ENCODE peak calls at places on chromosomes 16 and 17, in five cellular contexts. One of them, this sample, is unnamed.

GRCh38 chr17:37667039-37667438 is 23.8 kb upstream of the DDX52 start:
- DNase-seq in A549: no peak
- DNase-seq in cardiac muscle cell: no peak
- DNase-seq in esophagus squamous epithelium: no peak
- DNase-seq in ovary: no peak
- DNase-seq in this sample: no peak

GRCh38 chr16:72989203-72989991 is 58.5 kb downstream of the ZFHX3 start:
- DNase-seq in cardiac muscle cell: no peak
- DNase-seq in ovary: no peak
- DNase-seq in A549: no peak
- DNase-seq in esophagus squamous epithelium: no peak
- DNase-seq in this sample: no peak

GRCh38 chr17:30961213-30962188 is 9.3 kb upstream of the RNF135 start:
- DNase-seq in ovary: no peak
- DNase-seq in cardiac muscle cell: no peak
- DNase-seq in A549: no peak
- DNase-seq in esophagus squamous epithelium: no peak
- DNase-seq in this sample: peak

GRCh38 chr17:2794116-2794803 is 2.0 kb upstream of the RAP1GAP2 start:
- DNase-seq in esophagus squamous epithelium: no peak
- DNase-seq in cardiac muscle cell: no peak
- DNase-seq in A549: no peak
- DNase-seq in ovary: no peak
- DNase-seq in this sample: no peak

GRCh38 chr16:69494993-69495392 is 70.6 kb downstream of the CYB5B start:
- DNase-seq in cardiac muscle cell: peak
- DNase-seq in ovary: no peak
- DNase-seq in A549: no peak
- DNase-seq in esophagus squamous epithelium: no peak
- DNase-seq in this sample: no peak

GRCh38 chr17:43927101-43927935 is 15.0 kb downstream of the PPY start:
- DNase-seq in ovary: no peak
- DNase-seq in A549: no peak
- DNase-seq in cardiac muscle cell: no peak
- DNase-seq in esophagus squamous epithelium: no peak
- DNase-seq in this sample: no peak

GRCh38 chr16:29158031-29158430 is 173.2 kb downstream of the LAT start:
- DNase-seq in A549: no peak
- DNase-seq in esophagus squamous epithelium: no peak
- DNase-seq in ovary: peak
- DNase-seq in cardiac muscle cell: no peak
- DNase-seq in this sample: no peak

GRCh38 chr16:2224183-2224486 is 744 bp downstream of the E4F1 start:
- DNase-seq in ovary: no peak
- DNase-seq in esophagus squamous epithelium: no peak
- DNase-seq in A549: no peak
- DNase-seq in cardiac muscle cell: no peak
- DNase-seq in this sample: no peak

GRCh38 chr17:34283571-34283970 is 2.0 kb upstream of the CCL11 start:
- DNase-seq in cardiac muscle cell: no peak
- DNase-seq in ovary: no peak
- DNase-seq in A549: no peak
- DNase-seq in esophagus squamous epithelium: no peak
- DNase-seq in this sample: no peak

GRCh38 chr17:47905221-47905733 is 9.2 kb downstream of the SP2 start:
- DNase-seq in cardiac muscle cell: peak
- DNase-seq in esophagus squamous epithelium: no peak
- DNase-seq in ovary: peak
- DNase-seq in A549: no peak
- DNase-seq in this sample: no peak

GRCh38 chr17:80460286-80460881 is 16.0 kb downstream of the NPTX1 start:
- DNase-seq in cardiac muscle cell: no peak
- DNase-seq in ovary: no peak
- DNase-seq in esophagus squamous epithelium: no peak
- DNase-seq in A549: no peak
- DNase-seq in this sample: no peak

GRCh38 chr17:82887255-82888164 is 47.7 kb upstream of the ZNF750 start:
- DNase-seq in cardiac muscle cell: no peak
- DNase-seq in A549: no peak
- DNase-seq in esophagus squamous epithelium: no peak
- DNase-seq in ovary: no peak
- DNase-seq in this sample: no peak

GRCh38 chr17:36136031-36136430 is 32.4 kb downstream of the CCL4 start:
- DNase-seq in ovary: no peak
- DNase-seq in A549: no peak
- DNase-seq in esophagus squamous epithelium: no peak
- DNase-seq in cardiac muscle cell: no peak
- DNase-seq in this sample: no peak

GRCh38 chr17:1045456-1045855 is 48.5 kb downstream of the TIMM22 start:
- DNase-seq in ovary: no peak
- DNase-seq in A549: no peak
- DNase-seq in cardiac muscle cell: no peak
- DNase-seq in esophagus squamous epithelium: no peak
- DNase-seq in this sample: no peak

GRCh38 chr17:48554412-48555090 is 9.6 kb upstream of the HOXB2 start:
- DNase-seq in ovary: no peak
- DNase-seq in esophagus squamous epithelium: no peak
- DNase-seq in A549: peak
- DNase-seq in cardiac muscle cell: no peak
- DNase-seq in this sample: no peak

GRCh38 chr16:85027968-85028637 is 508 bp downstream of the KIAA0513 start:
- DNase-seq in A549: no peak
- DNase-seq in cardiac muscle cell: no peak
- DNase-seq in esophagus squamous epithelium: no peak
- DNase-seq in ovary: no peak
- DNase-seq in this sample: no peak

GRCh38 chr17:74759941-74760340 is 11.5 kb downstream of the NHERF1 start:
- DNase-seq in cardiac muscle cell: no peak
- DNase-seq in esophagus squamous epithelium: no peak
- DNase-seq in ovary: no peak
- DNase-seq in A549: no peak
- DNase-seq in this sample: no peak

GRCh38 chr16:72530434-72530833 is 358.5 kb upstream of the PMFBP1 start:
- DNase-seq in A549: no peak
- DNase-seq in cardiac muscle cell: no peak
- DNase-seq in ovary: no peak
- DNase-seq in esophagus squamous epithelium: no peak
- DNase-seq in this sample: peak

GRCh38 chr17:72602517-72603345 is 481.9 kb downstream of the SOX9 start:
- DNase-seq in cardiac muscle cell: no peak
- DNase-seq in esophagus squamous epithelium: no peak
- DNase-seq in ovary: no peak
- DNase-seq in A549: peak
- DNase-seq in this sample: no peak

GRCh38 chr16:58459344-58460218 is 40.4 kb upstream of the NDRG4 start:
- DNase-seq in A549: peak
- DNase-seq in ovary: no peak
- DNase-seq in esophagus squamous epithelium: no peak
- DNase-seq in cardiac muscle cell: no peak
- DNase-seq in this sample: no peak

GRCh38 chr17:36942031-36942599 is 4.8 kb downstream of the LHX1 start:
- DNase-seq in A549: no peak
- DNase-seq in ovary: no peak
- DNase-seq in esophagus squamous epithelium: no peak
- DNase-seq in cardiac muscle cell: peak
- DNase-seq in this sample: no peak

GRCh38 chr16:68358951-68359350 is 48.1 kb downstream of the PRMT7 start:
- DNase-seq in ovary: no peak
- DNase-seq in A549: no peak
- DNase-seq in cardiac muscle cell: no peak
- DNase-seq in esophagus squamous epithelium: no peak
- DNase-seq in this sample: no peak

GRCh38 chr16:78916928-78917545 is 683.5 kb downstream of the MAF start:
- DNase-seq in cardiac muscle cell: no peak
- DNase-seq in esophagus squamous epithelium: no peak
- DNase-seq in ovary: peak
- DNase-seq in A549: no peak
- DNase-seq in this sample: no peak

GRCh38 chr17:31508310-31509094 is 117.0 kb downstream of the RAB11FIP4 start:
- DNase-seq in esophagus squamous epithelium: no peak
- DNase-seq in cardiac muscle cell: peak
- DNase-seq in ovary: no peak
- DNase-seq in A549: peak
- DNase-seq in this sample: peak

GRCh38 chr17:48834973-48835372 is 4.1 kb downstream of the CALCOCO2 start:
- DNase-seq in A549: no peak
- DNase-seq in cardiac muscle cell: no peak
- DNase-seq in ovary: no peak
- DNase-seq in esophagus squamous epithelium: no peak
- DNase-seq in this sample: no peak

GRCh38 chr16:67939507-67940435 is 3.1 kb upstream of the PSMB10 start:
- DNase-seq in esophagus squamous epithelium: no peak
- DNase-seq in cardiac muscle cell: no peak
- DNase-seq in ovary: peak
- DNase-seq in A549: no peak
- DNase-seq in this sample: no peak

GRCh38 chr17:45363498-45363897 is 46.7 kb upstream of the MAP3K14 start:
- DNase-seq in A549: no peak
- DNase-seq in cardiac muscle cell: no peak
- DNase-seq in ovary: no peak
- DNase-seq in esophagus squamous epithelium: no peak
- DNase-seq in this sample: no peak

GRCh38 chr17:8080799-8081219 is 6.7 kb downstream of the ALOX12B start:
- DNase-seq in ovary: no peak
- DNase-seq in cardiac muscle cell: no peak
- DNase-seq in esophagus squamous epithelium: no peak
- DNase-seq in A549: no peak
- DNase-seq in this sample: no peak

GRCh38 chr16:84588991-84589390 is 28.9 kb downstream of the COTL1 start:
- DNase-seq in ovary: no peak
- DNase-seq in esophagus squamous epithelium: no peak
- DNase-seq in A549: no peak
- DNase-seq in cardiac muscle cell: no peak
- DNase-seq in this sample: no peak

GRCh38 chr17:61218438-61218837 is 181.2 kb upstream of the TBX2 start:
- DNase-seq in A549: no peak
- DNase-seq in cardiac muscle cell: no peak
- DNase-seq in ovary: no peak
- DNase-seq in esophagus squamous epithelium: no peak
- DNase-seq in this sample: no peak

GRCh38 chr17:10772425-10773380 is 31.2 kb downstream of the TMEM238L start:
- DNase-seq in A549: no peak
- DNase-seq in cardiac muscle cell: peak
- DNase-seq in ovary: no peak
- DNase-seq in esophagus squamous epithelium: no peak
- DNase-seq in this sample: no peak

GRCh38 chr16:88782454-88783390 is 2.3 kb downstream of the PIEZO1 start:
- DNase-seq in esophagus squamous epithelium: no peak
- DNase-seq in ovary: peak
- DNase-seq in cardiac muscle cell: no peak
- DNase-seq in A549: no peak
- DNase-seq in this sample: no peak

GRCh38 chr16:76653390-76654026 is 376.3 kb downstream of the CNTNAP4 start:
- DNase-seq in ovary: no peak
- DNase-seq in cardiac muscle cell: peak
- DNase-seq in esophagus squamous epithelium: no peak
- DNase-seq in A549: peak
- DNase-seq in this sample: peak
- TF ChIP-seq CTCF in ovary: no peak
- TF ChIP-seq CTCF in cardiac muscle cell: peak
- TF ChIP-seq CTCF in esophagus squamous epithelium: peak
- TF ChIP-seq CTCF in A549: peak
- TF ChIP-seq CTCF in this sample: peak

GRCh38 chr16:56591377-56592060 is 2.2 kb downstream of the MT3 start:
- DNase-seq in A549: no peak
- DNase-seq in ovary: no peak
- DNase-seq in cardiac muscle cell: no peak
- DNase-seq in esophagus squamous epithelium: no peak
- DNase-seq in this sample: no peak
- H3K4me3 ChIP-seq in A549: no peak
- H3K4me3 ChIP-seq in ovary: no peak
- H3K4me3 ChIP-seq in cardiac muscle cell: no peak
- H3K4me3 ChIP-seq in esophagus squamous epithelium: no peak
- H3K4me3 ChIP-seq in this sample: no peak

GRCh38 chr16:83586036-83586810 is 221.6 kb upstream of the HSBP1 start:
- DNase-seq in ovary: no peak
- DNase-seq in esophagus squamous epithelium: no peak
- DNase-seq in A549: no peak
- DNase-seq in cardiac muscle cell: peak
- DNase-seq in this sample: no peak
- TF ChIP-seq CTCF in ovary: no peak
- TF ChIP-seq CTCF in esophagus squamous epithelium: no peak
- TF ChIP-seq CTCF in A549: no peak
- TF ChIP-seq CTCF in cardiac muscle cell: no peak
- TF ChIP-seq CTCF in this sample: no peak

GRCh38 chr17:69593351-69593715 is 178.8 kb downstream of the MAP2K6 start:
- DNase-seq in cardiac muscle cell: no peak
- DNase-seq in ovary: no peak
- DNase-seq in A549: no peak
- DNase-seq in esophagus squamous epithelium: no peak
- DNase-seq in this sample: no peak
- H3K4me3 ChIP-seq in cardiac muscle cell: no peak
- H3K4me3 ChIP-seq in ovary: no peak
- H3K4me3 ChIP-seq in A549: no peak
- H3K4me3 ChIP-seq in esophagus squamous epithelium: no peak
- H3K4me3 ChIP-seq in this sample: no peak

GRCh38 chr16:89945654-89946053 is 2.9 kb upstream of the DEF8 start:
- DNase-seq in ovary: no peak
- DNase-seq in cardiac muscle cell: no peak
- DNase-seq in A549: no peak
- DNase-seq in esophagus squamous epithelium: no peak
- DNase-seq in this sample: no peak
- TF ChIP-seq CTCF in ovary: no peak
- TF ChIP-seq CTCF in cardiac muscle cell: no peak
- TF ChIP-seq CTCF in A549: no peak
- TF ChIP-seq CTCF in esophagus squamous epithelium: peak
- TF ChIP-seq CTCF in this sample: peak